ENCODE peak calls at places on chromosomes 16 and 17, in five cellular contexts. O is HepG2, V is HCT116, U is H1, B is K562. R is an unnamed sample.

GRCh38 chr17:37791434-37791833 is 46.6 kb upstream of the HNF1B start:
- DNase-seq in B (peak; percentile 58), V (no peak), O (peak; percentile 45), U (no peak), R (no peak)

GRCh38 chr17:46166692-46167249 is 26.5 kb downstream of the KANSL1 start:
- DNase-seq in V (no peak), U (no peak), O (no peak), B (no peak), R (no peak)

GRCh38 chr16:67155305-67156145 is 4.2 kb downstream of the TRADD start:
- DNase-seq in V (no peak), B (peak; percentile 87), O (peak; percentile 57), U (peak; percentile 91), R (no peak)

GRCh38 chr17:78176548-78177025 is 8.2 kb downstream of the SYNGR2 start:
- DNase-seq in O (no peak), U (peak; percentile 92), V (no peak), B (peak; percentile 78), R (no peak)

GRCh38 chr17:65078441-65079160 is 22.1 kb upstream of the GNA13 start:
- DNase-seq in U (no peak), V (no peak), B (no peak), O (no peak), R (no peak)

GRCh38 chr16:11686713-11687112 is 18.5 kb downstream of the SNN start:
- DNase-seq in O (no peak), V (no peak), B (no peak), U (no peak), R (no peak)

GRCh38 chr17:11330871-11331270 is 89.9 kb downstream of the SHISA6 start:
- DNase-seq in U (peak; percentile 62), B (no peak), O (no peak), V (no peak), R (no peak)

GRCh38 chr17:76193616-76194015 is 46.7 kb downstream of the RNF157 start:
- DNase-seq in V (no peak), U (no peak), O (no peak), B (peak; percentile 71), R (no peak)

GRCh38 chr16:66223176-66223780 is 143.2 kb upstream of the CDH5 start:
- DNase-seq in U (no peak), V (no peak), O (no peak), B (no peak), R (no peak)

GRCh38 chr16:54203384-54203783 is 83.2 kb downstream of the IRX3 start:
- DNase-seq in B (no peak), O (no peak), U (no peak), V (no peak), R (no peak)

GRCh38 chr17:14925498-14925897 is 339.6 kb downstream of the PMP22 start:
- DNase-seq in B (no peak), V (no peak), O (peak; percentile 20), U (no peak), R (no peak)

GRCh38 chr16:4415538-4416199 is 727 bp downstream of the CORO7 start:
- DNase-seq in B (peak; percentile 65), V (no peak), O (peak; percentile 16), U (peak; percentile 67), R (no peak)
- TF ChIP-seq SRF in B (no peak), V (no peak), O (no peak), U (no peak), R (no peak)

GRCh38 chr16:81067166-81067565 is 9.9 kb downstream of the C16orf46 start:
- DNase-seq in U (no peak), O (no peak), B (no peak), V (no peak), R (no peak)

GRCh38 chr16:81069063-81069462 is 8.0 kb downstream of the C16orf46 start:
- DNase-seq in U (no peak), O (no peak), B (no peak), V (no peak), R (no peak)

GRCh38 chr16:81073560-81074330 is 3.3 kb downstream of the C16orf46 start:
- DNase-seq in V (no peak), B (no peak), O (no peak), U (no peak), R (no peak)

GRCh38 chr16:81071816-81072215 is 5.2 kb downstream of the C16orf46 start:
- DNase-seq in O (peak; percentile 63), U (no peak), V (peak; percentile 28), B (peak; percentile 63), R (no peak)

DNA sequence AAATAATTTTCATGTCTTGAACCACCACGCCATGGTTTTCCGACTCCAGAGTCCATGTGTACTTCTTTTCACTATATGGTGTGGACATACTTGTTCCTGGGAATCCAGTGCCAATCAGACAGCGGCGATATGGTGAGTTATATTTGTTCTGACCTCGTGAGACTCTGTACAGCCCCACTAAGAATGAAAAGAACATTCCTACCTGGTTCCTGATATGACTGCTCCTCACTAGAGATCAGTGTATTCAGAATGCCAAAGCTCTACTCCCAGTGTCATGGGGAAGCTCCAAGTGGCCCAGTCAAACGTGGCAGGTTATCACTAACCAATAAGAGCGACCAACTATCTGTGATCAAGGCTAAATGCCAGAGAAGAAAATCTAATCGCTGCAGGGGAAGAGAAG is 6.1 kb downstream of the C16orf46 start:
- DNase-seq in U (no peak), B (no peak), O (no peak), V (no peak), R (no peak)
- TF ChIP-seq SRF in U (no peak), B (no peak), O (no peak), V (no peak), R (no peak)

DNA sequence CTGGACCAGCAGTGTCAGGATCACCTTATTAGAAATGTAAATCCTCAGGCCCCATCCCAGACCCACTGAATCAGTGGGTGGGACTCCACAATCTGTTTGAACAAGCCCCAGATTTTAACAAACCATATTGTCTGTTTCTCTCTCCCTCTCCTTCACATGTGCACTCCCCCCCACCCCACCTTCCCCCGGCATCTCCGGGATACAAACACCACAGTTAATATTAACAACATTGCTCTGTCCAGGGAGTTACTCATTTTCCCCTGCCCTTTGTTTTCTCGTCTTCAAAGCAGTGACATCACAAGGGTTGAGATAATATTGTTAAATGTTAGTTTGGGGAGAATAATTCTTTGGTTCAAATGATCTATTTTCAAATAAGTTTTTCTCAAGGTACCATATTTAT is 127.4 kb downstream of the KATNIP start:
- DNase-seq in O (peak; percentile 21), B (no peak), V (no peak), U (no peak), R (no peak)
- TF ChIP-seq SRF in O (no peak), B (no peak), V (no peak), U (no peak), R (no peak)

GRCh38 chr16:31875112-31875803 is 1.7 kb downstream of the ZNF267 start:
- DNase-seq in O (no peak), V (no peak), B (peak; percentile 22), U (no peak), R (no peak)
- TF ChIP-seq SRF in O (no peak), V (no peak), B (no peak), U (no peak), R (no peak)

DNA sequence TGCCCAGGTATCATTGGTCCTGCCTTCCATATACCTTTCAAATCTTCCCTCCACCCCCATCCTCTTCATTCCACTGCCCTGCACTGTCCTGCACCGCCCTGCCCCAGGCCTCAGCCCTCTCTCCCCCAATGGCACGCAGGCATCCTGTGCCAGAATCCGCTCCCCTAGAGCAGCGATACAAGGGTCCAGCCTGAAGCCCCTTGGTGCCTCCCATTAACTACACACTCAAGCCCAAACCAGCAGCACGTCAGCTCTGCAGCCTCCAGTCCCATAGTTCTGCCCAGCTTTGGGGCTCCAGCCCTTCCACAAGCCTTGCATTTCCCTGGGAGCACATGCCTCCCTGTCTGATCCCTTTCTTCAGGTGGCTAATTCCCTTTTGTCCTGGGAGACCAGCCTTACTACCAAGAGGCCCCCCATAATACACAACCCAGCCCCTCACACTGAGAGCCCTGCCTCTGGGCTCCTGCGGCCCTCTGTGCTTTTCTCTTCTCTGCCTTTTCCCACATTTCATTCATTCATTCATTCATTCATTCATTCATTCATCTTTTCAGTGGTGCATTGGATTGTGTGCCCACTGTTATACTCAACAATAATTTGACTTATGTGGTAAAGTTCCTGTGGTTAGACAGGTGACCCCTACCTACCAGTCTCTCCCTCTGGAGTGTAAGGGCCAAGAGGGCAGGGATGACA is 26.8 kb upstream of the DLX3 start:
- DNase-seq in O (no peak), U (no peak), V (no peak), B (no peak), R (no peak)
- TF ChIP-seq SRF in O (no peak), U (no peak), V (no peak), B (no peak), R (no peak)

DNA sequence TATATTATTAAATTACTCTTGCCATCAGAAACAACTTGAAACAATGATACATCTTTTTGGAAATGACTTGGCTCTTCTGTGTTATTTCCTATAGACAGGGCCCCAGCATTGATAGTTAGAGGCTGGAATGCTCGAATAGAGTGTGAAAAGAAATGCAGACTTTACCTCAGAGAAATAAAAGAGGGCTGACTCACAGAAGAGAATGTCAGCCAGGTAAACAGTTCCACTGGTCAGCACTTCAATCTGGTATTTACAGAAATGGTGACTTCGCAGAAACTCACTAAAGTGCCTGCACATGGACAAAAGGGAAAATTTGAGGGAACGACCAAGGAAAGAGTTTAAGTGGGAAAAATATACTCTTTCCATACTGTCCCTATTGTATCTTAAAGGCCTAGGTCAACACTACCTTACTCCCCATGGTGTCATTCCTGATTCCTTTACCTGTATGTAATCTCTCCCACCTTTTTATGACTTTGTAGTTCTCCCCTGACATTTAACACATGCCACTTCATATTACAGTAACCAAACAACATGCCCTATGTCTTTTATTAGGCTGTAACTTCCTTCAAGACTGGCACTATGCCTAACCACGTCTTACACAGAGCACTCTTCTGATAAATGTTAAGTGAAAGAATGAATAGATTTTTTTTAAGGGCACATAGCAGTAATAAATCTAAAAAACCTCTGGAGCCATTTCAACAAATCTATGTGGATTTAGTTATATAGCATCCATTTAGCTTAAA is 36.7 kb downstream of the AKAP10 start:
- DNase-seq in O (peak; percentile 40), V (no peak), B (no peak), U (no peak), R (no peak)
- TF ChIP-seq SRF in O (no peak), V (no peak), B (no peak), U (no peak), R (no peak)

DNA sequence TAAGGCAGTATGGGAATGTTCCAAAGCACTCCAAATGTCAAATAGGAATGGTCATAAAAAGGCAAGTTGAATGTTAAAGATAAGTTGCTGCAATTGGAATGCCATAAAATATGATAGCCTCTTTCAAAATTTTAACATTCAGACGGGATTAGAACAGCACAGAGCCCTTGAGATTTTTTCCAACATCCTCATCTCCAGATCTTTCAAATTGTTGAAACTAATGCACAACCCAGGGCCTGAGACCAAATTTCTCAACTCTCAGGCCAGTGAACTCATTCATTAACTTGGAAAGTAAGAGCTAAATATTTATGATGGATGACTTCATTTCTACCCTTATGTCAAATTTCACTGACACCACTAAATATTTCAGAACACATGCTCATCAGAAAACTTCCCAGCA is 346.5 kb upstream of the XYLT1 start:
- DNase-seq in U (no peak), O (no peak), V (no peak), B (no peak), R (no peak)
- TF ChIP-seq SRF in U (no peak), O (no peak), V (no peak), B (no peak), R (no peak)

R was measured in GM12878.